ENCODE peak calls at places on chromosomes 11 and 22, in nine cellular contexts. M is adrenal gland, X is cardiac fibroblast, R is body of pancreas, B is fibroblast of villous mesenchyme, A is AG09309, W is brain microvascular endothelial cell, S is H1, V is AG04450. Q is an unnamed sample.

GRCh38 chr11:14644396-14645246 is 1.0 kb downstream of the PDE3B start:
- DNase-seq in V (no peak), B (peak), S (peak), W (no peak), X (peak), R (peak), M (peak), A (no peak), Q (peak)

GRCh38 chr11:114779189-114779588 is 100.9 kb downstream of the NXPE2 start:
- DNase-seq in A (no peak), W (no peak), X (no peak), R (no peak), M (no peak), B (no peak), V (no peak), S (no peak), Q (no peak)

GRCh38 chr11:80330302-80330701 is 889.5 kb upstream of the TENM4 start:
- DNase-seq in V (peak), R (no peak), M (peak), X (peak), B (peak), S (no peak), A (no peak), W (peak), Q (peak)

GRCh38 chr11:62337682-62338181 is 484 bp downstream of the ASRGL1 start:
- DNase-seq in M (peak), A (no peak), X (peak), W (no peak), B (no peak), S (no peak), R (peak), V (no peak), Q (peak)

GRCh38 chr11:23413057-23413456 is 552.8 kb upstream of the CCDC179 start:
- DNase-seq in W (no peak), S (no peak), A (no peak), V (no peak), X (no peak), B (no peak), M (no peak), R (no peak), Q (no peak)

GRCh38 chr11:66593303-66593635 is 284 bp downstream of the CCS start:
- DNase-seq in V (no peak), A (no peak), R (no peak), X (no peak), W (no peak), B (no peak), S (no peak), M (no peak), Q (no peak)

GRCh38 chr11:27187075-27187847 is 146.6 kb downstream of the BBOX1 start:
- DNase-seq in A (no peak), X (no peak), W (no peak), S (no peak), B (no peak), R (no peak), V (no peak), M (no peak), Q (no peak)

GRCh38 chr22:39900306-39901227 is at the start of gene GRAP2:
- DNase-seq in A (no peak), B (no peak), X (no peak), R (peak), M (no peak), W (no peak), V (no peak), S (no peak), Q (no peak)

GRCh38 chr22:26041931-26042330 is 127.3 kb upstream of the SEZ6L start:
- DNase-seq in S (no peak), A (no peak), B (no peak), M (no peak), R (no peak), V (no peak), W (no peak), X (no peak), Q (no peak)

GRCh38 chr11:12066056-12066798 is 44.2 kb upstream of the MICAL2 start:
- DNase-seq in B (peak), V (peak), W (peak), M (peak), S (peak), X (peak), R (peak), A (peak), Q (peak)

GRCh38 chr11:77300695-77301094 is 791 bp downstream of the GDPD4 start:
- DNase-seq in V (no peak), X (no peak), A (no peak), B (no peak), W (no peak), S (no peak), M (no peak), R (no peak), Q (no peak)

GRCh38 chr11:111555255-111555654 is 14.7 kb downstream of the LAYN start:
- DNase-seq in W (peak), S (no peak), X (peak), M (no peak), B (peak), R (no peak), A (no peak), V (no peak), Q (no peak)

GRCh38 chr11:73907191-73907590 is 30.4 kb downstream of the PAAF1 start:
- DNase-seq in X (peak), B (peak), S (no peak), W (peak), R (no peak), A (no peak), M (peak), V (no peak), Q (peak)
- TF ChIP-seq CTCF in X (peak), B (peak), S (peak), W (no peak), R (no peak), A (peak), M (peak), V (peak), Q (peak)

GRCh38 chr11:8263769-8264410 is at the start of gene LMO1:
- DNase-seq in W (peak), B (peak), A (peak), M (peak), V (peak), R (peak), X (peak), S (peak), Q (peak)
- H3K4me3 ChIP-seq in W (peak), B (peak), A (peak), M (no peak), V (peak), R (peak), X (peak), S (peak), Q (peak)

GRCh38 chr22:22748297-22748743 is 103.9 kb downstream of the GGTLC2 start:
- DNase-seq in V (peak), X (peak), M (peak), W (peak), B (peak), A (peak), R (peak), S (peak), Q (peak)
- TF ChIP-seq CTCF in V (peak), X (peak), M (peak), W (peak), B (peak), A (peak), R (peak), S (peak), Q (peak)

DNA sequence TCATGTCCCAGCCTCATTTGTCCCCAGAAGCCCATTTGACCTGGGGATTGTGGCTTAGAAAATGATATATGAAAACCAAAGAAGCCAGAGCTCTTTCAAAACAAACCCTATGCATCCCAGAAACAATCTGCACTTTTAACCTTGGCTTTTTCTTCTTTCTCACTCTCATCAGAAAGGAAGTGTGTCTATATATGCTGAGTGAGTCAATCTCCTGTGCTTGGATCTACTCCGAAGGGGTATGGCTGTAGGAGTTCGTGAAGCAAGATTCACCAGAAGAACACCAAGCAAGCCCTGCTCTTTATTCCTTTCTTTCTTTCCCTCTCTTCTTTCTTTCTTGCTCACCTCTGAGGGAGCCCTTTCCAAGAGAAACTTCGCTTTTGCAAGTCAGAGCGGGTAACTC is 636 bp downstream of the PAMR1 start:
- DNase-seq in A (no peak), S (no peak), W (peak), B (no peak), M (no peak), R (no peak), V (no peak), X (peak), Q (peak)
- H3K4me3 ChIP-seq in A (peak), S (peak), W (peak), B (peak), M (no peak), R (no peak), V (peak), X (peak), Q (peak)

GRCh38 chr22:32341122-32341740 is 16.4 kb upstream of the RFPL3 start:
- DNase-seq in A (no peak), V (no peak), W (no peak), S (peak), M (no peak), B (no peak), R (no peak), X (no peak), Q (no peak)
- TF ChIP-seq CTCF in A (no peak), V (no peak), W (no peak), S (no peak), M (no peak), B (no peak), R (no peak), X (no peak), Q (no peak)

GRCh38 chr11:26144309-26144690 is 187.6 kb upstream of the ANO3 start:
- DNase-seq in W (no peak), A (no peak), M (no peak), R (no peak), S (no peak), X (no peak), B (no peak), V (no peak), Q (no peak)

GRCh38 chr11:26149585-26149984 is 182.3 kb upstream of the ANO3 start:
- DNase-seq in M (no peak), B (no peak), R (no peak), A (no peak), W (no peak), S (no peak), V (no peak), X (no peak), Q (no peak)

GRCh38 chr11:26150046-26150445 is 181.9 kb upstream of the ANO3 start:
- DNase-seq in B (no peak), W (no peak), X (no peak), S (no peak), A (no peak), M (no peak), V (no peak), R (no peak), Q (no peak)
- H3K4me3 ChIP-seq in B (no peak), W (no peak), X (no peak), S (no peak), A (no peak), M (no peak), V (no peak), R (no peak), Q (no peak)

DNA sequence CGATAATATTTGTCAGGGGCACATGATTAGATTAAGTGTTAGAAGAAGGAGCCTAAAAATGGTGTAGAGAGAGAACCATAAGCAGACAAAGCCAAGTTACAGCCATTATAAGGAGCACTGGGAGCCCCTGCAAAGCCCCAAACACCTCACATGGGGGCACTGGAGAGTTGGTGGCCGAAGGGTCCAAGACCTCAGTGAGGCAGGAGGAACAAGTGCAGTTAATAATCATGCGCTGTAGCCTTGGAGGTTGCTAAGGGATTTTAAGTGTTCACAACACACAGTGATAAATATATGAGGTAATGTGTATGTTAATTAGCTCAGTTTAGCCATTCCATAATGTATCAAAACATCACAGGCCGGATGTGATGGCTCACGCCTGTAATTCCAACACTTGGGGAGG is 54.4 kb upstream of the JAM3 start:
- DNase-seq in S (no peak), A (no peak), R (peak), V (no peak), B (peak), X (no peak), M (no peak), W (no peak), Q (peak)
- TF ChIP-seq CTCF in S (peak), A (peak), R (no peak), V (peak), B (peak), X (no peak), M (no peak), W (peak), Q (peak)

DNA sequence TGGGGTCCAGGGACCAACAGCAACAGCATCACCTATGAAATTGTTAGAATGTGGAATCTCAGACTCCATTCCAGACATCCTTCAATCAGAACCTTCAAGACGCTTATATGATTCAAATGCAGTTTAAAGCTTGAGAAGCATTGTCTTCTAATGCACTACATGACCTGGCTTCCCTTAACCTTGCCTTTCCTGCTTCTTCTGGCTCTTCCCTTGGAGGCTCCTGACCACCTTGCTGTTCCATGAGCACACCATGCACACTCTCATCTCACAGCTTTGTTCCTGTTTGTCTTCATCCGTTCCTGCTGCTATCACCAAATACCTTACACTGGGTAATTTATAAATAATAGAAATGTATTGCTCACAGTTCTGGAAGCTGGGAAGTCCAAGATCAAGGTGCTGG is 26.1 kb downstream of the ZC3H12C start:
- DNase-seq in M (no peak), B (no peak), V (no peak), W (no peak), X (no peak), R (no peak), A (no peak), S (no peak), Q (no peak)
- H3K4me3 ChIP-seq in M (no peak), B (no peak), V (no peak), W (no peak), X (no peak), R (no peak), A (no peak), S (no peak), Q (no peak)

GRCh38 chr11:116918925-116919653 is 81.7 kb upstream of the APOA1 start:
- DNase-seq in S (no peak), V (no peak), B (no peak), X (no peak), W (no peak), R (no peak), M (no peak), A (no peak), Q (no peak)
- TF ChIP-seq CTCF in S (no peak), V (no peak), B (no peak), X (no peak), W (no peak), R (no peak), M (no peak), A (no peak), Q (no peak)

Q was measured in fibroblast of pulmonary artery.